ENCODE peak calls at places on chromosomes 12 and 14, in five cellular contexts. T is activated CD8-positive, alpha-beta memory T cell treated with anti-CD3 and anti-CD28 coated beads, Interleukin-2, amount 50 U/mL, for 4 hours; Z is GM23338; O is IMR-90; C is AG09319. R is an unnamed sample.

GRCh38 chr12:53006810-53007742 is 820 bp downstream of the EIF4B start:
- DNase-seq in T (peak), Z (peak), O (peak), C (peak), R (peak)

GRCh38 chr12:2963760-2964292 is 4.6 kb downstream of the TEAD4 start:
- DNase-seq in T (no peak), Z (peak), O (peak), C (no peak), R (peak)

GRCh38 chr12:29565727-29566126 is 68.2 kb upstream of the OVCH1 start:
- DNase-seq in T (no peak), Z (no peak), O (no peak), C (no peak), R (no peak)

GRCh38 chr14:72855913-72856312 is 38.0 kb downstream of the DPF3 start:
- DNase-seq in T (no peak), Z (no peak), O (peak), C (peak), R (peak)

GRCh38 chr12:15928870-15929571 is 17.9 kb downstream of the DERA start:
- DNase-seq in T (no peak), Z (peak), O (no peak), C (no peak), R (no peak)

GRCh38 chr12:2625267-2625666 is 169.5 kb upstream of the FKBP4 start:
- DNase-seq in T (no peak), Z (no peak), O (no peak), C (no peak), R (no peak)

GRCh38 chr14:61570188-61570960 is 124.9 kb upstream of the HIF1A start:
- DNase-seq in T (no peak), Z (no peak), O (peak), C (no peak), R (no peak)

GRCh38 chr12:7387289-7387688 is 56.7 kb downstream of the CD163L1 start:
- DNase-seq in T (no peak), Z (no peak), O (no peak), C (no peak), R (no peak)

GRCh38 chr12:39764944-39765560 is 145.4 kb upstream of the ABCD2 start:
- DNase-seq in T (no peak), Z (peak), O (peak), C (peak), R (peak)

GRCh38 chr12:27000962-27001361 is 13.2 kb downstream of the TM7SF3 start:
- DNase-seq in T (no peak), Z (no peak), O (no peak), C (no peak), R (no peak)

GRCh38 chr12:12376636-12377448 is 20.0 kb downstream of the BORCS5 start:
- DNase-seq in T (no peak), Z (peak), O (peak), C (peak), R (peak)

GRCh38 chr12:63893170-63893569 is 48.7 kb downstream of the SRGAP1 start:
- DNase-seq in T (no peak), Z (peak), O (no peak), C (no peak), R (no peak)

GRCh38 chr12:46267618-46268348 is 1.1 kb downstream of the SLC38A1 start:
- DNase-seq in T (peak), Z (no peak), O (peak), C (no peak), R (peak)

GRCh38 chr14:89276424-89276975 is 140.5 kb downstream of the FOXN3 start:
- DNase-seq in T (peak), Z (no peak), O (peak), C (no peak), R (peak)